ENCODE peak calls at places on chromosomes 13 and 19, in six cellular contexts. P is amniotic stem cell, H is T47D, Q is heart right ventricle, I is left cardiac atrium, X is fibroblast of mammary gland. M is an unnamed sample.

GRCh38 chr13:99206226-99206625 is 5.6 kb downstream of the UBAC2 start:
- DNase-seq in X (no peak), Q (no peak), I (no peak), H (no peak), P (no peak), M (no peak)

GRCh38 chr19:6459356-6460098 is at the start of gene SLC25A23:
- DNase-seq in H (peak; percentile 82), Q (peak; percentile 61), I (peak; percentile 73), P (no peak), X (peak; percentile 49), M (no peak)

GRCh38 chr19:7527516-7528191 is 5.2 kb downstream of the MCOLN1 start:
- DNase-seq in Q (no peak), I (no peak), H (no peak), P (no peak), X (no peak), M (no peak)

GRCh38 chr19:34838753-34839431 is 65.9 kb upstream of the ZNF599 start:
- DNase-seq in X (no peak), H (no peak), P (no peak), I (peak; percentile 44), Q (no peak), M (no peak)

GRCh38 chr19:30269638-30270037 is 102.5 kb upstream of the ZNF536 start:
- DNase-seq in I (no peak), X (no peak), Q (no peak), P (no peak), H (no peak), M (no peak)

GRCh38 chr13:50376895-50377575 is 361.8 kb downstream of the KCNRG start:
- DNase-seq in I (no peak), H (no peak), P (no peak), Q (no peak), X (no peak), M (no peak)

GRCh38 chr13:100875392-100876043 is 200.9 kb upstream of the TMTC4 start:
- DNase-seq in Q (no peak), I (no peak), H (no peak), X (peak; percentile 95), P (peak; percentile 80), M (no peak)

GRCh38 chr19:18456974-18457373 is 19.0 kb upstream of the ISYNA1 start:
- DNase-seq in X (no peak), P (no peak), I (peak; percentile 69), H (no peak), Q (no peak), M (no peak)

GRCh38 chr19:54448037-54448773 is 794 bp upstream of the LENG8 start:
- DNase-seq in P (peak; percentile 56), H (no peak), X (peak; percentile 62), Q (peak; percentile 68), I (peak; percentile 67), M (no peak)

GRCh38 chr19:21610787-21611186 is 105.4 kb downstream of the ZNF429 start:
- DNase-seq in P (no peak), I (no peak), H (no peak), Q (no peak), X (no peak), M (no peak)

GRCh38 chr13:103356226-103356864 is 290.1 kb upstream of the SLC10A2 start:
- DNase-seq in H (no peak), X (no peak), I (no peak), P (no peak), Q (no peak), M (no peak)

GRCh38 chr13:20370815-20371421 is 138.8 kb upstream of the GJB6 start:
- DNase-seq in X (no peak), I (no peak), H (no peak), Q (no peak), P (no peak), M (no peak)

GRCh38 chr13:110628952-110629701 is 13.8 kb downstream of the NAXD start:
- DNase-seq in X (peak; percentile 82), Q (no peak), P (no peak), I (peak; percentile 5), H (no peak), M (no peak)

GRCh38 chr19:8506402-8506957 is 4.0 kb upstream of the PRAM1 start:
- DNase-seq in P (no peak), I (no peak), X (no peak), Q (no peak), H (no peak), M (no peak)